ENCODE peak calls at places on chromosomes 6 and 20, in six cellular contexts. G is cardiac muscle cell, L is heart right ventricle, O is cardiac fibroblast, U is astrocyte, V is IMR-90. W is an unnamed sample.

GRCh38 chr20:59631751-59632380 is 27.5 kb downstream of the PHACTR3 start:
- DNase-seq in O (no peak), V (no peak), G (no peak), L (no peak), U (no peak), W (no peak)

GRCh38 chr6:21005816-21006553 is 471.7 kb downstream of the CDKAL1 start:
- DNase-seq in G (peak), V (peak), O (peak), U (peak), L (no peak), W (no peak)

GRCh38 chr20:58155148-58155925 is 73.1 kb downstream of the ANKRD60 start:
- DNase-seq in U (no peak), L (no peak), O (no peak), G (no peak), V (no peak), W (no peak)

GRCh38 chr6:75694406-75694805 is 54.6 kb upstream of the MYO6 start:
- DNase-seq in G (no peak), U (no peak), O (no peak), L (no peak), V (no peak), W (no peak)

GRCh38 chr6:154593122-154593521 is 82.6 kb upstream of the CNKSR3 start:
- DNase-seq in L (no peak), V (no peak), O (no peak), U (peak), G (no peak), W (no peak)

GRCh38 chr6:32622545-32623401 is 14.4 kb upstream of the HLA-DQA1 start:
- DNase-seq in U (peak), O (peak), G (peak), V (peak), L (peak), W (peak)

GRCh38 chr6:135842618-135843392 is 8.7 kb upstream of the PDE7B start:
- DNase-seq in L (no peak), V (no peak), G (no peak), U (no peak), O (no peak), W (no peak)

GRCh38 chr6:10759312-10759839 is 11.8 kb downstream of the TMEM14B start:
- DNase-seq in V (peak), L (no peak), O (peak), G (peak), U (peak), W (no peak)

GRCh38 chr6:117561128-117561527 is 41.2 kb downstream of the GOPC start:
- DNase-seq in O (no peak), V (peak), G (no peak), U (peak), L (no peak), W (no peak)

GRCh38 chr20:10309326-10309725 is 90.7 kb downstream of the SNAP25 start:
- DNase-seq in O (peak), L (no peak), G (peak), V (peak), U (peak), W (no peak)

GRCh38 chr6:1285589-1286340 is 26.1 kb upstream of the FOXQ1 start:
- DNase-seq in G (peak), U (peak), O (peak), L (peak), V (peak), W (no peak)

GRCh38 chr20:14885661-14886060 is 548.2 kb upstream of the FLRT3 start:
- DNase-seq in U (no peak), G (no peak), L (no peak), V (no peak), O (no peak), W (no peak)

GRCh38 chr6:161215876-161216615 is 57.8 kb downstream of the AGPAT4 start:
- DNase-seq in L (no peak), O (peak), V (peak), G (no peak), U (peak), W (no peak)

GRCh38 chr6:18792832-18793231 is 405.7 kb downstream of the RNF144B start:
- DNase-seq in U (no peak), L (no peak), V (no peak), G (no peak), O (no peak), W (no peak)

GRCh38 chr20:32891491-32891890 is 32.8 kb downstream of the EFCAB8 start:
- DNase-seq in U (no peak), V (no peak), O (no peak), L (no peak), G (no peak), W (no peak)

GRCh38 chr6:119346450-119346849 is 3.1 kb downstream of the MAN1A1 start:
- DNase-seq in V (no peak), O (no peak), U (no peak), G (no peak), L (no peak), W (no peak)

GRCh38 chr20:40588891-40589290 is 100.1 kb downstream of the MAFB start:
- DNase-seq in V (no peak), L (no peak), G (no peak), U (no peak), O (no peak), W (no peak)

GRCh38 chr6:85464722-85465150 is 14.9 kb downstream of the NT5E start:
- DNase-seq in L (no peak), O (peak), U (peak), V (peak), G (peak), W (no peak)

GRCh38 chr20:20160513-20160912 is 108.2 kb downstream of the CFAP61 start:
- DNase-seq in L (no peak), G (no peak), V (no peak), U (no peak), O (no peak), W (no peak)

GRCh38 chr6:152701863-152702401 is 4.2 kb downstream of the MYCT1 start:
- DNase-seq in L (no peak), V (peak), U (no peak), G (no peak), O (peak), W (no peak)

GRCh38 chr20:38799248-38799647 is 6.2 kb upstream of the PPP1R16B start:
- DNase-seq in U (no peak), V (no peak), O (no peak), G (no peak), L (no peak), W (no peak)

GRCh38 chr6:26199773-26200728 is 112.8 kb downstream of the HFE start:
- DNase-seq in L (no peak), V (peak), G (peak), O (peak), U (no peak), W (peak)

GRCh38 chr6:31736768-31737314 is 511 bp upstream of the CLIC1 start:
- DNase-seq in V (no peak), L (no peak), U (no peak), O (no peak), G (no peak), W (no peak)

GRCh38 chr6:149347067-149347466 is 29.6 kb downstream of the TAB2 start:
- DNase-seq in G (no peak), L (no peak), O (no peak), V (no peak), U (peak), W (no peak)

GRCh38 chr6:11333292-11333849 is 100.9 kb upstream of the NEDD9 start:
- DNase-seq in G (no peak), U (no peak), V (no peak), O (no peak), L (no peak), W (no peak)

GRCh38 chr20:51487525-51488279 is 54.8 kb downstream of the NFATC2 start:
- DNase-seq in U (peak), O (peak), V (peak), L (no peak), G (peak), W (no peak)

GRCh38 chr20:63802469-63803240 is 28.4 kb downstream of the ZBTB46 start:
- DNase-seq in V (no peak), G (no peak), U (no peak), O (no peak), L (no peak), W (no peak)

GRCh38 chr6:14881399-14881798 is 364.5 kb upstream of the JARID2 start:
- DNase-seq in U (peak), V (peak), L (no peak), G (peak), O (peak), W (no peak)

GRCh38 chr6:154459513-154459912 is 51.0 kb downstream of the CNKSR3 start:
- DNase-seq in L (no peak), V (no peak), G (no peak), O (no peak), U (no peak), W (no peak)

GRCh38 chr6:160102956-160103824 is 18.4 kb upstream of the SLC22A1 start:
- DNase-seq in U (no peak), O (peak), G (peak), L (no peak), V (peak), W (peak)

GRCh38 chr20:18057106-18057993 is at the start of gene OVOL2:
- DNase-seq in U (no peak), V (no peak), O (no peak), G (no peak), L (no peak), W (no peak)

DNA sequence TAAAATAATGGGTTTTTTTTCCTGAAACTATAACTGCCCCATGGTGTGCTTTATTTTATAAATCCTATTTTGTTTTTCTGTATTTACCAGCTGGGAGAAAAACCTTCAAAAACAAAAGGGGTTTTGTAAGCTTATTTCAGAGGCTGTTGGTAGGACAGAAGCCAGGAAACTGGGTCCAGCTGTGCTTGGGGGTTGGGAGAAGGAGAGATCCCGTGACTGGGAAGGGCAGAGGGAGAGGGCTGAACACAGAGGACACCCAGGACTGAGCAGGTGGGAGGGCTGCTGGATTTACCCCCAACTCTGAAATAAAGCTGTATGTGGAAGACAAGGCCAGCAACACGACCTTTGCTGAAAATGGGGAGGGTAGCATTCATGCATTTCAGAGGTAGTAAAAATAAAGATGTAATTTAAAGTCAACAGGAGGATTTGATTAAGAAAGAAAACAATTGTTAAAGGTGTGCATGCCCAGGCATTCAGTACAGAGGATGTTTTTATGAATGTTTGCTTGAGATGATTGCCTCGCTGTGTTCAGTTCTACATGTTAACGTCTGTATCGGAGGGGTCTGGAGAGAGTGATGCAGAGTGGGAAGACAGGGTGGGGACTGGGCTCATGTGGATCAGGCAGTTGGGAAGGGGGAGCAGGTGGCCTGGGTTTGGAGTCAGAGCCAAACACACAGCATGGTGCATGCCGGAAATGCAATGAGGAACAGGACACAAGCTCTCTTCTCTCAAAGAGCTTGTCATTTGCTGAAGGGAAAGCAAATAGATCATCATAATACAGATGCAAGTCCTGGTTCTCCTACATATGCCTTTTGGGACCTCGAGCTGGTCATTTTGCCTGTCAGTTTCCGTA is 21.4 kb downstream of the ARFGEF3 start:
- DNase-seq in G (no peak), O (no peak), L (no peak), V (no peak), U (no peak), W (no peak)
- TF ChIP-seq CTCF in G (no peak), O (no peak), L (no peak), V (no peak), U (no peak), W (no peak)

GRCh38 chr20:53186630-53187029 is 214.5 kb downstream of the TSHZ2 start:
- DNase-seq in L (no peak), U (no peak), V (no peak), O (no peak), G (no peak), W (no peak)
- TF ChIP-seq CTCF in L (no peak), U (no peak), V (no peak), O (no peak), G (no peak), W (no peak)

DNA sequence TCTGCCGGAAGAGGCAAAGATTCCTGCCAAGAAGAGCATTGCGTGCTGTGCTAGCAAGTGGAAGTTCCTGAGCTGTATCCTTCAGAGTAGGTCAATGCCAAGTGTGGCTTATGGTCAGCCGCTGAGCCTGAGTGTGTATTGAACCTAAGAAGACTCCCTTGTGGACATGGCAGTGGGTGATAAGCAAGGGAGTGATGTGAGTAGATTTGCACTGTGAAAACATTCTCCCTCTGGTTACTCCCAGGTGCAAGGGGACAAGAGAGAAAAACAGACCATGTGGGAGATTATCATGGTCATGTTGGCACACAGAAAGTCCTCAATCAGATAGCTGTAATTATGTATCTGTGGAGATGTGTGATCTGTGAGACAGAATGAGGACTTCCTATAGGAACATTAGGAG is 6.1 kb upstream of the TMEM74B start:
- DNase-seq in U (no peak), L (no peak), G (no peak), V (no peak), O (no peak), W (no peak)
- TF ChIP-seq CTCF in U (no peak), L (no peak), G (no peak), V (no peak), O (no peak), W (no peak)

DNA sequence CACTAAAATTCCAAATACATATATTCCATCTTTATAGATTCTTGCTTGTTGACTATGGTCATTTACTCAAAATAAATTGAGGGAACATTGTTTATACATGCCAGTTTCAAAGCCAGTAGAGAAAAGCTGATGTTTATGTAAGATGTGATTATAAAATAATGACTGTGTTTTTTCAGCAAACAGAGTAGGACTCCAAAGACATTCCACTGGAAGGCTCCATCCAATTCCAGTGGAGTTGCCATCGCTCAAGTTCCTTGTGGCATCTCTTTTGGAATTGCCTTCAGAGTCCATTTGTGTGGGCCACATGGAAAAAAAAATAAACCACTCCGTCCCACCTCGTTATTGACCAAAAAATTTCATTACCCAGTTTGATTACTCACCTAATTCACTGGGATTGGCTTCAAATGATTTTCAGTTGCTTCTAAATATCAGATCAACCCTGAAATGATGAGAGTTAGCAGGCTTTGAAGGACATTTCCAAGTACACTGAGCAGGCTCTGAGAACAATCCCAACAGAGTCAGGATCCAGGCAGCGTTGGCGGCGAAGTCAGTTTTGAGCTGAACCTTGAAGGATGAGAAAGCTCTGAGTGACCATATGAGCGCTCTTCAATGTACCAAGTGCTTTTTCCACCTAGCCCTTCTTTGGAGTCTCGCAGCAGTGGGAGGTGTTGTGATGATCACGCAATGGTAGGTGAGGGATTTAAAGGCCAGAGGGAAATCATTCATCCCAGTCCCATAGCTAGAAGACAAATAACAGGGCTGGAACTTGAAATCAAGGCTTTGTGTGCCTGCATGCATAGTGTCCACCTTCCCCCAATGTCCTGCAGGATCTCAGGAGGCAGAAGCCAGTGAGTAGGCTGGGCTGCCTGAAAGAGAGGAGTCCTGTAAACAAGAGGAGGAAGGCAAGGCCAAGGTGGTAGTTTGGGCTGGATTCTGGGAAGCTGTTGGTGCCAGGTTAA is 281.7 kb downstream of the CDC5L start:
- DNase-seq in O (no peak), V (no peak), G (no peak), L (no peak), U (no peak), W (no peak)
- TF ChIP-seq CTCF in O (no peak), V (no peak), G (no peak), L (no peak), U (no peak), W (no peak)

GRCh38 chr6:24581084-24581669 is 64.8 kb downstream of the KIAA0319 start:
- DNase-seq in U (peak), G (peak), V (peak), O (peak), L (peak), W (peak)

GRCh38 chr6:24571361-24571760 is 74.6 kb downstream of the KIAA0319 start:
- DNase-seq in L (no peak), O (no peak), V (no peak), U (no peak), G (no peak), W (no peak)

GRCh38 chr6:24574809-24575208 is 71.2 kb downstream of the KIAA0319 start:
- DNase-seq in G (no peak), O (no peak), L (no peak), V (no peak), U (no peak), W (no peak)

GRCh38 chr6:24576452-24576851 is 69.5 kb downstream of the KIAA0319 start:
- DNase-seq in L (no peak), V (no peak), G (no peak), O (no peak), U (no peak), W (no peak)
- TF ChIP-seq CTCF in L (no peak), V (no peak), G (no peak), O (no peak), U (no peak), W (no peak)